ENCODE peak calls at places on chromosome 13, in nine cellular contexts. D, B, H, L, I, J, M, C and U are unnamed samples.
A peak's percentile ranks its signal among the peaks of the same experiment; 100 is the strongest.

GRCh38 chr13:44971656-44972595 is 17.3 kb downstream of the NUFIP1 start:
- DNase-seq in D (no peak), B (no peak), H (no peak), L (no peak), I (no peak), J (no peak), M (no peak), C (no peak), U (no peak)

GRCh38 chr13:71148391-71148790 is 718.6 kb downstream of the DACH1 start:
- DNase-seq in D (no peak), B (no peak), H (no peak), L (no peak), I (peak; percentile 2), J (no peak), M (no peak), C (no peak), U (no peak)

GRCh38 chr13:98377635-98378378 is 199.1 kb downstream of the STK24 start:
- DNase-seq in D (no peak), B (no peak), H (no peak), L (no peak), I (no peak), J (no peak), M (no peak), C (no peak), U (no peak)

GRCh38 chr13:36275190-36276002 is 22.2 kb downstream of the CCDC169 start:
- DNase-seq in D (no peak), B (peak; percentile 81), H (no peak), L (peak; percentile 35), I (peak; percentile 18), J (peak; percentile 51), M (peak; percentile 88), C (no peak), U (no peak)

GRCh38 chr13:106858910-106859309 is 291.0 kb upstream of the ARGLU1 start:
- DNase-seq in D (no peak), B (no peak), H (no peak), L (no peak), I (no peak), J (no peak), M (no peak), C (no peak), U (no peak)

GRCh38 chr13:100633461-100633860 is 41.1 kb downstream of the TMTC4 start:
- DNase-seq in D (no peak), B (no peak), H (no peak), L (no peak), I (no peak), J (no peak), M (peak; percentile 60), C (no peak), U (peak; percentile 83)

GRCh38 chr13:100439247-100439955 is 149.2 kb downstream of the GGACT start:
- DNase-seq in D (no peak), B (no peak), H (no peak), L (no peak), I (no peak), J (no peak), M (no peak), C (no peak), U (no peak)

GRCh38 chr13:33723772-33724435 is 94.0 kb upstream of the RFC3 start:
- DNase-seq in D (peak; percentile 79), B (peak; percentile 94), H (peak; percentile 90), L (peak; percentile 91), I (peak; percentile 90), J (peak; percentile 74), M (peak; percentile 94), C (peak; percentile 65), U (peak; percentile 69)

GRCh38 chr13:27182844-27183497 is 11.4 kb upstream of the USP12 start:
- DNase-seq in D (peak; percentile 60), B (no peak), H (peak; percentile 71), L (no peak), I (no peak), J (no peak), M (peak; percentile 79), C (no peak), U (peak; percentile 94)

GRCh38 chr13:114109646-114110045 is 22.8 kb downstream of the RASA3 start:
- DNase-seq in D (no peak), B (no peak), H (peak; percentile 85), L (no peak), I (no peak), J (peak; percentile 59), M (no peak), C (peak; percentile 35), U (no peak)

DNA sequence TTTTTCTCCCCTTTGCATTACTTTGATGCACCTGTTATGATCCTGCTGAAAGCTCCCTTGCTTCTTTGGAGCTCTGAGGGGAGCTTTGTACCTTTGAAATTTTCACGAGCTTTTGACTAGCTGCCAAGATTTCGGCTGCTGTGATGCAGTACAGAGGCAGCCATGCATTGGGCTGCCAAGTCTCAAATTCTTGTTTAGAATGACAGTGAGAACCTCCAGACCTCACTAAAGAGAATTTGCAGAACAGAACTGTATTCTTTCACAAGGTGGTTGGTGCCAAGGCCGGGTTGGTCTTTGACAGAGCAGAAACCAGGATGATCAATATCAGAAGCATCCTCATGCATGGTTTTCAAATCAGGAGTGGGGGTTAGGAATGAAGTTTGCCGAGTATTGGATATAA is 414.8 kb downstream of the GPC5 start:
- DNase-seq in D (peak; percentile 41), B (no peak), H (peak; percentile 72), L (no peak), I (no peak), J (no peak), M (peak; percentile 10), C (no peak), U (no peak)
- H3K4me3 ChIP-seq in D (no peak overlapping the region), B (no peak overlapping the region), H (no peak overlapping the region), L (no peak overlapping the region), I (no peak overlapping the region), J (no peak overlapping the region), M (no peak overlapping the region), C (no peak overlapping the region), U (no peak overlapping the region)

GRCh38 chr13:19157461-19157860 is 24.2 kb downstream of the TUBA3C start:
- DNase-seq in D (no peak), B (no peak), H (no peak), L (no peak), I (no peak), J (no peak), M (no peak), C (no peak), U (no peak)

GRCh38 chr13:19159761-19160420 is 21.7 kb downstream of the TUBA3C start:
- DNase-seq in D (no peak), B (no peak), H (peak; percentile 56), L (no peak), I (no peak), J (no peak), M (no peak), C (no peak), U (no peak)

GRCh38 chr13:19158006-19158405 is 23.6 kb downstream of the TUBA3C start:
- DNase-seq in D (no peak), B (no peak), H (no peak), L (no peak), I (no peak), J (no peak), M (no peak), C (no peak), U (no peak)

GRCh38 chr13:19159181-19159580 is 22.4 kb downstream of the TUBA3C start:
- DNase-seq in D (no peak), B (no peak), H (peak; percentile 38), L (no peak), I (no peak), J (no peak), M (no peak), C (no peak), U (no peak)

DNA sequence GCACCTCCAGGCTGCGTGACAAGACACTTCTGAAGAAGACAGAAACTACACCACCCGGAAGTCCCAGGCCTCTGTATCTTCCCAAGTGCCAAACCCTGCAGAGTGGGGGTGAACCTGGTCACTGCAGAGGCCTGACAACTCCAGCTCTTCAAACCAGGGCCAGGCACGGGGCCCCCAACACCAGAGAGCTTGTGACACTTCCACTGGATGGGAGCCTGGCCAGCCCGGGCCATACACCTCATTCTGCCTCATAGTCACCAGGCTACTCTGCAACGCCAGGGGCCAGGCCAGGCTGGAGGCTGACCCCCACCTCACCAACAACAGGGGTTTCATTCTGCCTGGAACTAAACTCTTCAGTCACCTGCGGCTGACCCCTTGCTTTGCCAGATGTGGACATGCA is 23.1 kb downstream of the TUBA3C start:
- DNase-seq in D (no peak), B (no peak), H (peak; percentile 28), L (no peak), I (no peak), J (no peak), M (no peak), C (no peak), U (no peak)
- H3K9me3 ChIP-seq in D (peaks cover 4% of the 10 kb centered on the region), B (peaks cover 12% of the 10 kb centered on the region), H (no peaks in the 10 kb centered on the region), L (no peaks in the 10 kb centered on the region), I (no peaks in the 10 kb centered on the region), J (no peaks in the 10 kb centered on the region), M (no peaks in the 10 kb centered on the region), C (no peaks in the 10 kb centered on the region), U (no peaks in the 10 kb centered on the region)

DNA sequence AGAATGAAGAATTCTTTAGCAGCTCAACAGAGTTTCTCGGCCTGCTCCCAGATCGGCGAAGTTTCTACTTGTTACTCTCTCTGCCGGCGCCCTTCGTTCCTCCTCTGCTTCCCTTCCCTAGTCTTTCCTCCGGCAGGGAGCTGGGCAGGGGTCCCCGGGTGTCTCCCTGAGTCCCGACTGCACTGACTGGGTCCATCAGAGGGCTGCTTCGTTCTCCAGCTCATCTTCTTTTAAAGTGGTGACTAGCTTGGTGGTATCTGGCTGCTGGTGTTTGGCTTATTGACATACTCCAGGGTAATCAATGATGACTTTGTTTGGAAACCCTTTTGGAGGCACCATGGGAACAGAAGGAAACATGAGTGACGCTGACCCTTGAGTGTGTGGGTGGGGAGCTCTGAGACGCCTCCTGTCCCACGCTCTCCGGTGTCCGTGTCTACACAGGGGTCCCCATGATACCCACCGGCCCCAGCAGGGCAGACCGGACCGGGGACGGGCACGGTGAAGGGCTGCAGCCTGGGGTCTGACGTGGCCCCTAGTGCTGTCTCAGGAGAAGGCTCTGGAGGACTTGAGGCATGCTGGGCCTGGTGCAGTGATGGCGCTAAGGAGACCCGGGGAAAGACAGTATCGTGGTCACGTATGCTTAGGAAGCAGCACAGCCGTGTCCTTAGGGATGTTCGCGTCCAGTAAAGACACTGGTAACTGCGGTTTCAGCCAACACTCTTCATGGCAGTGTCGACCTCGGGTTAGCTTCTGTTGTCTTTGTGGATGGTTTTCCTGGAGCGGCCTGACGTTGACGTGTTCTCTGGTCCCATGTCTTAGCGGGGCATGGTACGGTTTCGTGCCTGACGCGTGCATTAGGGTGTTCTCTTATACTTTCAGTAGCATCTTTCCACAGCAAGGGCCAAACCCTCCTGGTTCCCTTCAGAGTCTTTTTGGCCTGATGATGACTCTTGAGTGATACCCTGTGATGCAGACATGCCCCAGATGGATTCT is 23.8 kb downstream of the NAXD start:
- DNase-seq in D (no peak), B (no peak), H (no peak), L (no peak), I (no peak), J (no peak), M (no peak), C (no peak), U (no peak)
- H3K36me3 ChIP-seq in D (peaks cover 50% of the 10 kb centered on the region), B (peaks cover 29% of the 10 kb centered on the region), H (peaks cover 69% of the 10 kb centered on the region), L (peaks cover 38% of the 10 kb centered on the region), I (peaks cover 31% of the 10 kb centered on the region), J (no peaks in the 10 kb centered on the region), M (peaks cover 39% of the 10 kb centered on the region), C (peaks cover 98% of the 10 kb centered on the region), U (peaks cover 76% of the 10 kb centered on the region)

GRCh38 chr13:67227131-67227983 is 2.8 kb downstream of the PCDH9 start:
- DNase-seq in D (no peak), B (no peak), H (no peak), L (no peak), I (no peak), J (no peak), M (no peak), C (no peak), U (no peak)
- H3K4me3 ChIP-seq in D (no peak overlapping the region), B (no peak overlapping the region), H (no peak overlapping the region), L (peak overlapping the region; percentile 90), I (no peak overlapping the region), J (no peak overlapping the region), M (no peak overlapping the region), C (peak overlapping the region; percentile 66), U (no peak overlapping the region)